ENCODE peak calls at places on chromosomes 16 and 17, in eight cellular contexts. A is HCT116; Y is cardiac muscle cell; Q is upper lobe of left lung; M is left ventricle myocardium inferior; U is A549; O is CD8-positive, alpha-beta T cell; N is stomach. J is an unnamed sample.

GRCh38 chr16:55386534-55387296 is 62.7 kb downstream of the IRX6 start:
- DNase-seq in A (no peak), Y (no peak), Q (no peak), M (no peak), U (no peak), O (no peak), N (no peak), J (no peak)

GRCh38 chr17:66829883-66830282 is 5.0 kb upstream of the CACNG5 start:
- DNase-seq in A (no peak), Y (no peak), Q (no peak), M (no peak), U (no peak), O (no peak), N (no peak), J (no peak)

GRCh38 chr17:352421-353212 is at the start of gene RPH3AL:
- DNase-seq in A (peak; percentile 36), Y (peak; percentile 48), Q (no peak), M (no peak), U (peak; percentile 94), O (no peak), N (peak; percentile 88), J (peak; percentile 87)

GRCh38 chr17:29133146-29133713 is 47.0 kb downstream of the MYO18A start:
- DNase-seq in A (no peak), Y (peak; percentile 63), Q (no peak), M (peak; percentile 48), U (peak; percentile 62), O (no peak), N (no peak), J (no peak)

GRCh38 chr17:82283208-82283749 is 9.8 kb upstream of the CSNK1D start:
- DNase-seq in A (no peak), Y (peak; percentile 58), Q (no peak), M (no peak), U (peak; percentile 69), O (no peak), N (no peak), J (no peak)

GRCh38 chr16:70780546-70780945 is 20.4 kb downstream of the VAC14 start:
- DNase-seq in A (no peak), Y (no peak), Q (peak; percentile 30), M (no peak), U (no peak), O (no peak), N (no peak), J (no peak)

GRCh38 chr16:31052131-31052530 is 18.8 kb downstream of the STX4 start:
- DNase-seq in A (peak; percentile 72), Y (peak; percentile 81), Q (no peak), M (no peak), U (peak; percentile 90), O (no peak), N (no peak), J (peak; percentile 78)

GRCh38 chr16:22004321-22004720 is 3.4 kb upstream of the PDZD9 start:
- DNase-seq in A (no peak), Y (no peak), Q (no peak), M (no peak), U (no peak), O (no peak), N (no peak), J (no peak)

GRCh38 chr16:57167951-57168350 is 17.9 kb downstream of the PSME3IP1 start:
- DNase-seq in A (peak; percentile 36), Y (peak; percentile 85), Q (no peak), M (no peak), U (no peak), O (no peak), N (no peak), J (no peak)

GRCh38 chr17:50596191-50597037 is 35.9 kb downstream of the CACNA1G start:
- DNase-seq in A (no peak), Y (no peak), Q (peak; percentile 60), M (no peak), U (no peak), O (no peak), N (no peak), J (no peak)

GRCh38 chr16:27235938-27236245 is 32.6 kb downstream of the KDM8 start:
- DNase-seq in A (no peak), Y (no peak), Q (no peak), M (no peak), U (no peak), O (no peak), N (no peak), J (no peak)
- H3K4me3 ChIP-seq in A (no peak overlapping the region), Y (no peak overlapping the region), Q (no peak overlapping the region), M (no peak overlapping the region), U (no peak overlapping the region), O (peak overlapping the region; percentile 30), N (no peak overlapping the region), J (no peak overlapping the region)

GRCh38 chr16:84806256-84806889 is 13.4 kb upstream of the CRISPLD2 start:
- DNase-seq in A (no peak), Y (peak; percentile 89), Q (peak; percentile 73), M (peak; percentile 52), U (peak; percentile 52), O (no peak), N (peak; percentile 42), J (no peak)
- TF ChIP-seq CTCF in A (no peak), Y (no peak), Q (no peak), M (no peak), U (no peak), O (no peak), N (no peak), J (no peak)

DNA sequence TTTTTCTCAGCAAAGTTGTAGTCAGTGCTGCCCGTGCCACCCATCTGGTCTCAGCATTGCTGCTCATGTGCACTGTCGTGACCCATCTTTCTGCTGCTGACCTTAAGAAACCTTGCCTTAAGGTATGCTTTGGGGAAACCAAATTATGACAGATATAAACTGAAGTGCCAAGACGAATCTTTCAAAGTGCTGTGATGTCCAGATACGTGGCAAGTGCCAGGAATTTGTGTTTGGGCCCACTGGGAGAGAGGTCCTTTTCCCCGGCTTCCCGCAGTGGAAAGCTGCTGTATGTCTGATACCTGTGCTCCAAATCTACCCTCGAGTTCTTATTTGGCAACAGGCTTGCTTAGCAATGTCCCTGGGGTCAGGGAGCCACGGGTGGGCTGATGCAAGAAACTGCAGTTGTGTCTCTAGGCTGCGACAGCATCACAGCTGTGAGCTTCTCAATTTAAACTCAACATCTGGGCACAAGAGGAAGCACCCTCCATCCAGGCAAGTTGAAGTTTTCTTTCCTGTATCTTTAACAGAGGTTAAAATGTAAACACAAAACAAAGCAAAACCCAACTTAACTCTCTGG is 30.3 kb upstream of the TOX3 start:
- DNase-seq in A (no peak), Y (no peak), Q (no peak), M (no peak), U (no peak), O (no peak), N (no peak), J (no peak)
- H3K27ac ChIP-seq in A (no peak overlapping the region), Y (no peak overlapping the region), Q (no peak overlapping the region), M (no peak overlapping the region), U (peak overlapping the region; percentile 35), O (no peak overlapping the region), N (peak overlapping the region; percentile 72), J (no peak overlapping the region)

GRCh38 chr17:68379150-68379510 is 78.2 kb downstream of the WIPI1 start:
- DNase-seq in A (no peak), Y (no peak), Q (no peak), M (no peak), U (no peak), O (no peak), N (no peak), J (no peak)
- H3K4me3 ChIP-seq in A (no peak overlapping the region), Y (no peak overlapping the region), Q (no peak overlapping the region), M (peak overlapping the region; percentile 20), U (no peak overlapping the region), O (no peak overlapping the region), N (no peak overlapping the region), J (no peak overlapping the region)

GRCh38 chr17:9123594-9124553 is 102.6 kb downstream of the NTN1 start:
- DNase-seq in A (no peak), Y (no peak), Q (no peak), M (no peak), U (no peak), O (no peak), N (no peak), J (no peak)

GRCh38 chr17:9121186-9121820 is 100.0 kb downstream of the NTN1 start:
- DNase-seq in A (no peak), Y (no peak), Q (no peak), M (no peak), U (no peak), O (no peak), N (no peak), J (no peak)

GRCh38 chr17:9124554-9124935 is 103.2 kb downstream of the NTN1 start:
- DNase-seq in A (no peak), Y (no peak), Q (no peak), M (no peak), U (no peak), O (no peak), N (no peak), J (no peak)

GRCh38 chr17:9116861-9117568 is 95.7 kb downstream of the NTN1 start:
- DNase-seq in A (no peak), Y (no peak), Q (no peak), M (no peak), U (no peak), O (no peak), N (no peak), J (no peak)

DNA sequence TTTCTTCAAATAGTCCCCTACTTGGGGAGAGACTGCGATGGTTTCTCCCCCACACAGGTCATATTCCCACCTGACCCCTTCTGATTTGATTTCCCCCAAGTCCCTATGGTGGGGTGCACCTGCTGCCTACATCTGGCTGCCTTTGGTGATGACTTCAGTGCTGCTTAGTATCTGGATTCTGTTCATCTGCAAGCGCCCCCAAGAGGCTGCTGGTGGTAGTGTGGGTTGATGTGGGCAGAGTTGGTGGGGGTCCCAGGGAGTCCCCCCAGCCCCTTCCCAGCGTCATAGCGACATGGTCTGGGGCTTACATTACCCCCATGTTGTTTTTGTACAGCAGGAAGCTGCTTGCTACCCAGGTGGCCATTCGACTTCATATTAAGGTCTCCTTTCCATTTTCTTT is 99.2 kb downstream of the NTN1 start:
- DNase-seq in A (peak; percentile 3), Y (no peak), Q (no peak), M (no peak), U (no peak), O (no peak), N (no peak), J (no peak)
- TF ChIP-seq CTCF in A (peak; percentile 82), Y (peak; percentile 26), Q (no peak), M (peak; percentile 30), U (peak; percentile 17), O (no peak), N (no peak), J (peak; percentile 19)

DNA sequence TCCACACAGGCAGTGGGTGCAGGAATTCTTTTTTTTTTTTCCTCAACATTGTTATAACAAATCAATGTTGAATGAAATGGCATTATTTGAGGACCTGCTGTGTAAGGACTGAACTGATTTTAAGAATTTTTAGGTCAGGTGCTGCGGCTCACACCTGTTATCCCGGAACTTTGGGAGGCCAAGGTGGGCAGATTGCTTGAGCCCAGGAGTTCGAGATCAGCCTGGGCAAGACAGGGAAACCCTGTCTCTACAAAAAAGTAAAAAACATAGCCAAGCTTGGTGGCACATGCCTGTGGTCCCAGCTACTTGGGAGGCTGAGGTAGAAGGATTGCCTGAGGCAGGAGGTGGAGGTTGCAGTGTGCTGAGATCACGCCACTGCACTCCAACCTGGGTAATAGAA is 12.4 kb downstream of the MPRIP start:
- DNase-seq in A (no peak), Y (no peak), Q (no peak), M (no peak), U (no peak), O (no peak), N (peak; percentile 4), J (no peak)
- H3K27ac ChIP-seq in A (no peak overlapping the region), Y (no peak overlapping the region), Q (peak overlapping the region; percentile 43), M (peak overlapping the region; percentile 82), U (peak overlapping the region; percentile 66), O (no peak overlapping the region), N (no peak overlapping the region), J (no peak overlapping the region)

GRCh38 chr16:20673882-20674683 is 23.4 kb downstream of the ACSM1 start:
- DNase-seq in A (no peak), Y (peak; percentile 51), Q (peak; percentile 1), M (no peak), U (no peak), O (no peak), N (no peak), J (no peak)
- H3K4me3 ChIP-seq in A (no peak overlapping the region), Y (no peak overlapping the region), Q (no peak overlapping the region), M (peak overlapping the region; percentile 63), U (no peak overlapping the region), O (no peak overlapping the region), N (no peak overlapping the region), J (peak overlapping the region; percentile 3)